ENCODE peak calls at places on chromosomes 7 and 10, in ten cellular contexts. J is cardiac muscle cell, M is AG09309, S is A673, F is left ventricle myocardium inferior, G is heart left ventricle, T is esophagus muscularis mucosa, I is AG04450, R is uterus, Q is NB4. C is an unnamed sample.

GRCh38 chr10:17109475-17110207 is 20.0 kb downstream of the CUBN start:
- DNase-seq in J (no peak), M (peak), S (peak), F (no peak), G (no peak), T (no peak), I (peak), R (no peak), Q (peak), C (no peak)

GRCh38 chr7:113159746-113160339 is 41.5 kb upstream of the SMIM30 start:
- DNase-seq in J (peak), M (peak), S (peak), F (no peak), G (no peak), T (no peak), I (peak), R (no peak), Q (peak), C (peak)

GRCh38 chr7:112195717-112196116 is 10.5 kb downstream of the DOCK4 start:
- DNase-seq in J (no peak), M (no peak), S (no peak), F (no peak), G (no peak), T (no peak), I (no peak), R (no peak), Q (no peak), C (no peak)

GRCh38 chr10:91680521-91680920 is 47.6 kb upstream of the PPP1R3C start:
- DNase-seq in J (no peak), M (no peak), S (no peak), F (no peak), G (no peak), T (no peak), I (no peak), R (no peak), Q (no peak), C (no peak)

GRCh38 chr7:25669954-25670841 is 441.9 kb upstream of the NPVF start:
- DNase-seq in J (no peak), M (no peak), S (peak), F (peak), G (peak), T (peak), I (no peak), R (peak), Q (no peak), C (no peak)

GRCh38 chr7:55536619-55537457 is 35.5 kb downstream of the VOPP1 start:
- DNase-seq in J (no peak), M (no peak), S (no peak), F (no peak), G (no peak), T (no peak), I (no peak), R (no peak), Q (no peak), C (no peak)

GRCh38 chr10:117728087-117728486 is 185.5 kb downstream of the EMX2 start:
- DNase-seq in J (no peak), M (no peak), S (no peak), F (no peak), G (no peak), T (no peak), I (no peak), R (no peak), Q (no peak), C (no peak)

GRCh38 chr10:75718996-75719395 is 287.6 kb downstream of the LRMDA start:
- DNase-seq in J (no peak), M (no peak), S (no peak), F (no peak), G (no peak), T (no peak), I (no peak), R (no peak), Q (no peak), C (no peak)

GRCh38 chr7:121080913-121081326 is 92.4 kb downstream of the CPED1 start:
- DNase-seq in J (no peak), M (no peak), S (no peak), F (no peak), G (no peak), T (no peak), I (no peak), R (no peak), Q (no peak), C (no peak)

GRCh38 chr7:6531492-6532279 is 19.6 kb downstream of the GRID2IP start:
- DNase-seq in J (no peak), M (no peak), S (no peak), F (no peak), G (no peak), T (no peak), I (no peak), R (no peak), Q (no peak), C (no peak)

GRCh38 chr7:574661-575395 is 55.2 kb upstream of the PDGFA start:
- DNase-seq in J (no peak), M (no peak), S (no peak), F (no peak), G (no peak), T (no peak), I (no peak), R (no peak), Q (no peak), C (no peak)

GRCh38 chr7:18770852-18771251 is 275.3 kb downstream of the HDAC9 start:
- DNase-seq in J (peak), M (no peak), S (no peak), F (no peak), G (no peak), T (no peak), I (no peak), R (no peak), Q (no peak), C (no peak)

GRCh38 chr7:118184392-118184899 is 482 bp downstream of the LSM8 start:
- DNase-seq in J (no peak), M (no peak), S (no peak), F (no peak), G (no peak), T (no peak), I (no peak), R (no peak), Q (peak), C (no peak)

GRCh38 chr7:79211724-79212123 is 241.7 kb downstream of the MAGI2 start:
- DNase-seq in J (no peak), M (no peak), S (no peak), F (no peak), G (no peak), T (no peak), I (no peak), R (no peak), Q (no peak), C (no peak)

GRCh38 chr10:909831-910230 is 21.7 kb downstream of the LARP4B start:
- DNase-seq in J (peak), M (no peak), S (peak), F (peak), G (no peak), T (no peak), I (no peak), R (no peak), Q (no peak), C (peak)

GRCh38 chr10:105148921-105149320 is 507.8 kb downstream of the SORCS3 start:
- DNase-seq in J (no peak), M (no peak), S (no peak), F (no peak), G (no peak), T (no peak), I (no peak), R (no peak), Q (no peak), C (no peak)

GRCh38 chr7:82050134-82050533 is 280.3 kb upstream of the HGF start:
- DNase-seq in J (no peak), M (peak), S (peak), F (no peak), G (peak), T (no peak), I (peak), R (peak), Q (no peak), C (peak)

GRCh38 chr10:29465384-29465783 is 169.4 kb downstream of the SVIL start:
- DNase-seq in J (no peak), M (no peak), S (no peak), F (no peak), G (no peak), T (no peak), I (no peak), R (no peak), Q (no peak), C (no peak)

GRCh38 chr10:9501944-9502343 is 1447.5 kb downstream of the GATA3 start:
- DNase-seq in J (no peak), M (no peak), S (no peak), F (no peak), G (no peak), T (no peak), I (no peak), R (no peak), Q (no peak), C (no peak)

GRCh38 chr7:28842769-28843295 is 115.3 kb downstream of the TRIL start:
- DNase-seq in J (no peak), M (no peak), S (no peak), F (no peak), G (no peak), T (no peak), I (no peak), R (no peak), Q (no peak), C (no peak)

GRCh38 chr10:124375353-124375614 is 43.4 kb downstream of the OAT start:
- DNase-seq in J (no peak), M (no peak), S (no peak), F (no peak), G (no peak), T (no peak), I (no peak), R (no peak), Q (no peak), C (no peak)

GRCh38 chr10:18684416-18684815 is 25.2 kb downstream of the ARL5B start:
- DNase-seq in J (no peak), M (no peak), S (no peak), F (no peak), G (no peak), T (no peak), I (no peak), R (no peak), Q (no peak), C (no peak)

GRCh38 chr10:16314259-16314658 is 122.6 kb upstream of the PTER start:
- DNase-seq in J (no peak), M (no peak), S (no peak), F (no peak), G (no peak), T (no peak), I (no peak), R (no peak), Q (peak), C (no peak)

GRCh38 chr10:118968482-118968881 is 61.0 kb upstream of the NANOS1 start:
- DNase-seq in J (no peak), M (no peak), S (no peak), F (no peak), G (no peak), T (no peak), I (no peak), R (no peak), Q (no peak), C (no peak)

GRCh38 chr7:157612664-157613561 is 276.1 kb downstream of the DNAJB6 start:
- DNase-seq in J (no peak), M (no peak), S (peak), F (peak), G (peak), T (no peak), I (no peak), R (no peak), Q (peak), C (no peak)

GRCh38 chr10:99555371-99556224 is 22.9 kb downstream of the NKX2-3 start:
- DNase-seq in J (peak), M (no peak), S (no peak), F (no peak), G (no peak), T (no peak), I (no peak), R (no peak), Q (peak), C (no peak)

GRCh38 chr10:43844236-43844635 is 195.6 kb upstream of the ZNF32 start:
- DNase-seq in J (no peak), M (no peak), S (no peak), F (no peak), G (no peak), T (no peak), I (no peak), R (no peak), Q (no peak), C (no peak)

GRCh38 chr10:98467506-98468318 is 21.0 kb upstream of the HPS1 start:
- DNase-seq in J (peak), M (peak), S (peak), F (peak), G (peak), T (peak), I (peak), R (peak), Q (peak), C (peak)

GRCh38 chr10:27252267-27253000 is 11.8 kb upstream of the ACBD5 start:
- DNase-seq in J (no peak), M (no peak), S (peak), F (peak), G (peak), T (no peak), I (no peak), R (peak), Q (no peak), C (no peak)

GRCh38 chr7:129948338-129948737 is 4.4 kb downstream of the UBE2H start:
- DNase-seq in J (no peak), M (no peak), S (no peak), F (no peak), G (no peak), T (no peak), I (no peak), R (no peak), Q (no peak), C (no peak)

GRCh38 chr7:129947701-129948100 is 5.1 kb downstream of the UBE2H start:
- DNase-seq in J (no peak), M (no peak), S (no peak), F (no peak), G (no peak), T (no peak), I (no peak), R (no peak), Q (no peak), C (no peak)

GRCh38 chr7:129949292-129950133 is 3.2 kb downstream of the UBE2H start:
- DNase-seq in J (peak), M (no peak), S (peak), F (no peak), G (no peak), T (no peak), I (peak), R (no peak), Q (peak), C (peak)

GRCh38 chr7:129950191-129950940 is 2.4 kb downstream of the UBE2H start:
- DNase-seq in J (peak), M (no peak), S (peak), F (no peak), G (no peak), T (no peak), I (no peak), R (no peak), Q (no peak), C (no peak)

DNA sequence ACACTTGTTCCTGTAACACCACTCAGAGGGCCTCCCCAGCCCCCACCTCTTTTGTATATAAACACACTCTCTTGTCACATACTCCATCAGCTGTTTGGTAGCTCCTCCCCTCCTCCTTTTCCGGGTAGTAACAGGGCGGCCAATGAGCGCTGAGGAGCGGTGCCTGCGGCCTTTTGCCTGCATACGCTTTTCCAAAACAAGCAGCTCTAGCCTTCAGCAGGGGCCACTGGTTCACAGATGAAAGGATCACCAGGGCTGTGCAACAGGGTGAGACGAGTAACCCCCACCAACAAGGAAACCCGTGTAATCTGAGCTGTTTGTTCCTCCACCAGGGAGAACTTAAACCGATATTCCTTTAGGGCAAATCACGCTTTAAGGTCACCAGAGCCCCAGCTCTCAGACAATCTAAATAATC is 3.9 kb downstream of the UBE2H start:
- DNase-seq in J (peak), M (no peak), S (peak), F (peak), G (peak), T (peak), I (peak), R (peak), Q (peak), C (peak)
- TF ChIP-seq CTCF in J (no peak), M (no peak), S (no peak), F (no peak), G (no peak), T (no peak), I (no peak), R (no peak), Q (no peak), C (no peak)

DNA sequence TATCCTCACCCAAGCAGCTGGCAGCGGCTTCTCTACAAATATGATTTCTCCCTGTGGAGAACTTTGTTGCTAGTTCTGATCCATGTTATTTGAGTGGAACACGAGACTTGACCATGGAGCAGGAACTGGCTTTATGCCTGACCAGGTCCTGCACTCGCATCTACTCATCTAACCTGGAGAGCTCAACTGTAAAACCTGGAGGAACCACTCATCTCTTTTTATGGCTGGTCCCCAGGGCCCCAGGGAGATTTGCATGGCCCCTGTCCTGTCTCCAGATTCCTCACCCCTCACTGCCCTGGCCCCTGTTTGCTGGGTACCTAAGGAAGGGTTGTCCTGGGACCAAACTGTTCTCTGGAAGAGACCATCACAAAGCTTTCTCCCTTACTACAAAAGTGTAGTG is 16.0 kb downstream of the TCAF1 start:
- DNase-seq in J (no peak), M (no peak), S (no peak), F (no peak), G (no peak), T (no peak), I (no peak), R (no peak), Q (no peak), C (no peak)
- H3K4me3 ChIP-seq in J (no peak), M (no peak), S (no peak), F (no peak), G (no peak), T (peak), I (no peak), R (no peak), Q (no peak), C (no peak)

DNA sequence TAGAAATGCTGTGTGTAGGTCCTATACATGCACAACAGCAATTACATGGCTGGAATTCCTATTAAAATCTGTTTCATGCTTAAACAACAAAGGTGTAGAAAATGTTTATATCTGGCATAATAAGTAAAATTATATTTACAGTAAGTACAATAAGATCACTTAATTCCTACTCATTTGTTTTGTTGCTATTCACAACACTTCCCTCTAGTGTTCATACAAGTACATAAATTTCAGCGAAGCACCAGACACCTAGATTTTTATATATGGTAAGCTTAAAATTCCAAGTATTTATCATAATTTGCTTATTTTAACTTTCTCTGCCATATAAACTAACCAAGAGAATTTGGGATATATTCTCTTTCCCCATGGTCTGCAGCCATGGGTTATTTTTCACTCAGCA is 51.8 kb upstream of the ANK3 start:
- DNase-seq in J (no peak), M (no peak), S (no peak), F (no peak), G (no peak), T (no peak), I (no peak), R (no peak), Q (peak), C (no peak)
- TF ChIP-seq CTCF in J (peak), M (peak), S (peak), F (peak), G (no peak), T (peak), I (peak), R (no peak), Q (no peak), C (peak)

GRCh38 chr10:22346087-22346661 is 878 bp downstream of the SPAG6 start:
- DNase-seq in J (no peak), M (no peak), S (no peak), F (no peak), G (no peak), T (no peak), I (no peak), R (no peak), Q (no peak), C (no peak)

GRCh38 chr10:22345301-22346086 is at the start of gene SPAG6:
- DNase-seq in J (no peak), M (no peak), S (peak), F (peak), G (peak), T (no peak), I (no peak), R (peak), Q (no peak), C (no peak)

GRCh38 chr10:22344204-22344603 is 1.1 kb upstream of the SPAG6 start:
- DNase-seq in J (no peak), M (no peak), S (no peak), F (no peak), G (no peak), T (no peak), I (no peak), R (no peak), Q (no peak), C (no peak)

GRCh38 chr10:22343761-22344160 is 1.5 kb upstream of the SPAG6 start:
- DNase-seq in J (no peak), M (no peak), S (no peak), F (no peak), G (no peak), T (no peak), I (no peak), R (no peak), Q (no peak), C (no peak)

GRCh38 chr10:22344781-22345300 is 455 bp upstream of the SPAG6 start:
- DNase-seq in J (no peak), M (no peak), S (no peak), F (no peak), G (no peak), T (no peak), I (no peak), R (no peak), Q (no peak), C (no peak)
- H3K4me3 ChIP-seq in J (peak), M (no peak), S (peak), F (peak), G (peak), T (peak), I (no peak), R (no peak), Q (no peak), C (no peak)

GRCh38 chr7:44072364-44073231 is 7.2 kb upstream of the PGAM2 start:
- DNase-seq in J (peak), M (peak), S (peak), F (peak), G (peak), T (peak), I (peak), R (peak), Q (peak), C (peak)
- TF ChIP-seq CTCF in J (peak), M (peak), S (peak), F (peak), G (peak), T (peak), I (peak), R (peak), Q (peak), C (peak)

DNA sequence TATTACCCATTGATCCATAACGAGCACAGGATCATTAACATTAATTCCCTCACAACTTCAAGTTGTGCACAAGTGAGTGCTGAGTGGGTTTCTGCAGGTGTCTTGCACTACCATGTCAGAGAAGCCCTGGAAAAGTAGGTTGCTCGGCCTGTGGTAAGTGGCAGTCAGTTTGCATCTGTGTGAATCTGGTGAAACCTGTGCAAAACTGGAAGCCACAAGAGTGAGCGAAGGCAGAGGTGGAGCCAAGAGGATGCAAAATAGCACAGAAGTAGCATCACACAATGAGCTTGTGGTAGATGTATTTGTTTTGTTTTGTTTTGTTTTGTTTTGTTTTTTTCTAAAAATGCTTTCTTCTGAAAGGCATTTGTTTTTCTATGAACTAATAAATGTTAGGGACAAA is 181.5 kb downstream of the THSD7A start:
- DNase-seq in J (no peak), M (no peak), S (no peak), F (no peak), G (no peak), T (no peak), I (no peak), R (no peak), Q (no peak), C (no peak)
- H3K4me3 ChIP-seq in J (no peak), M (no peak), S (no peak), F (no peak), G (no peak), T (no peak), I (no peak), R (no peak), Q (no peak), C (no peak)